ENCODE peak calls at places on chromosomes 1 and 21, in nine cellular contexts. V is Peyer's patch; Q is tibial artery; H is GM23248; I is K562; T is tibial nerve; U is upper lobe of right lung; J is right cardiac atrium; B is naive thymus-derived CD4-positive, alpha-beta T cell. L is an unnamed sample.

GRCh38 chr1:15974855-15975254 is 1.0 kb downstream of the ZBTB17 start:
- DNase-seq in I (no peak), Q (no peak), J (no peak), H (peak), B (no peak), T (no peak), V (no peak), U (no peak), L (no peak)

GRCh38 chr1:232192781-232193450 is 437.0 kb downstream of the SIPA1L2 start:
- DNase-seq in B (no peak), V (no peak), I (no peak), H (no peak), U (no peak), J (no peak), T (no peak), Q (no peak), L (no peak)

GRCh38 chr1:225774276-225775147 is 3.1 kb upstream of the SRP9 start:
- DNase-seq in U (no peak), H (no peak), V (no peak), T (no peak), Q (no peak), J (no peak), I (no peak), B (no peak), L (no peak)

GRCh38 chr21:46559291-46559983 is 45.4 kb downstream of the S100B start:
- DNase-seq in T (no peak), B (peak), V (peak), I (no peak), H (no peak), U (no peak), Q (no peak), J (no peak), L (peak)

GRCh38 chr1:59565611-59566410 is 248.9 kb upstream of the HOOK1 start:
- DNase-seq in T (no peak), V (no peak), U (no peak), I (no peak), H (peak), B (no peak), J (peak), Q (no peak), L (no peak)

GRCh38 chr1:41357451-41358151 is 3.6 kb upstream of the FOXO6 start:
- DNase-seq in Q (peak), U (peak), V (peak), H (no peak), I (no peak), B (no peak), T (no peak), J (peak), L (no peak)

GRCh38 chr1:216034506-216034905 is 388.7 kb downstream of the USH2A start:
- DNase-seq in Q (no peak), J (no peak), I (no peak), H (no peak), T (no peak), V (no peak), U (no peak), B (no peak), L (no peak)

GRCh38 chr1:246788895-246789338 is 64.7 kb downstream of the SCCPDH start:
- DNase-seq in B (no peak), H (peak), V (no peak), J (peak), I (no peak), U (no peak), T (no peak), Q (peak), L (no peak)

GRCh38 chr1:167339405-167339804 is 118.7 kb downstream of the POU2F1 start:
- DNase-seq in B (no peak), V (no peak), J (no peak), T (no peak), H (no peak), Q (no peak), I (no peak), U (no peak), L (no peak)

DNA sequence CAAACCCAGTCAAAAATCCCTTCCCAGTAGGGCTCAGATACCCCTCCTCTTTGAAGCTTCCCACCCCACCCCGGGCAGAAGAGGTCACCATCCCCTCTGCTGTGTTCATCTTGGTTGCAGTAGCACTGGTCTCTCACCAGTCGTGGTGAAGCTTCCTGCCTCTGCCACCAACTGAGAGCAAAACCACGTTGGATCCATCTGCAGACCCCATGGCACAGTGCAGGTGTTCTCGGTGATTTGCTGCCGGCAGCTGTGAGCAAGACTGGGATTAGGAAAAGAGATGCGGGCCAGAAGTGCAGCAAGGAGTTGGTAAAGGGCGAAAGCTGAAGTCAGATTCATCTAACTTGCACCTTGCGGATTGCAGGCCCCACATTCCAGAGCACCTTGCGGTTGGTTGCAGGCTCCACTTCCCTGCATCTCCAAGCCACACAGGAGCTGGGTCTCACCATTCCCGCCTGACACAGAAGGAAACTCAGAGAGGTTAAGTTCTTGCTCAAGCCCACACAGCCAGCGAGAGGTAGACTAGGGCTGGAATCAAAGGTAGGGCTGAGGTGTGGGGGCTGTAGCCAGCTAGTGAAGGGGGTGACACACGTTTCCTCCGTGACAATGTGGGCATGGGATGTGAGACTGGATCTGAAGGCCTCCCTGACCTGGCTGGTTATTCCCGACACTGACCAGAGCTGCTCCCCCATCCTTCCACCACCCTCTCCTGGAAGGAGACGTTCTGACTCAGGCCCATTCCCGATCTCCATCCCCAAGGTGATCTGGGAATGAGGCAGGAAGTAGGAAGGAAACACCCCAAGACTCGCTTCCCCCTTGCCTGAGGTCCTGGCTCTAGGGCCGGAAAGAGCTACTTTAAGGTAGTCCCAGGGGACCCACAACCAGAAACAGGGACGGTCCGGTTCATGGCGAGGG is 3.3 kb upstream of the FAM110D start:
- DNase-seq in B (no peak), J (no peak), U (no peak), H (no peak), I (no peak), T (no peak), Q (no peak), V (no peak), L (no peak)
- H3K27ac ChIP-seq in B (no peak), J (peak), U (peak), H (no peak), I (no peak), T (no peak), Q (no peak), V (peak), L (no peak)

DNA sequence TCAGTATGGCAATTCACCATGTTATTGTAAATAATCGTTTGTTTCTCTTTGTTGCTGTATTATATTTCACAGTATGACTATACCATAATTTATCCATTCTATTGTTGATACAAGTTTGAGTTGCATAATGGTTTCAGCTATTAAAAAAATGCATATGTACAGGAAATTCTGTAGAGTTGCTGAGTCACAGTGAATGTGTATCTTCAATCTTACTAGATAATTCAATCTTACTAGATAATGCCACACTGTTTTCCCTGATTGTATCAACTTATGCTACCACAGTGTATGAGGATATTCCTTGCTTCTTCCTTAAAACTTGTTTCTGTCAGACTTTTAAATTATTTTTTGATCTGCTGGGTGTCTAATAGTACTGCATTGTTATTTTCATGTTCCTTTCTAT is 3.5 kb upstream of the COA6 start:
- DNase-seq in Q (no peak), U (no peak), H (peak), T (no peak), V (no peak), J (no peak), I (no peak), B (no peak), L (no peak)
- H3K27ac ChIP-seq in Q (no peak), U (no peak), H (no peak), T (no peak), V (no peak), J (no peak), I (peak), B (no peak), L (no peak)

GRCh38 chr1:25556791-25557476 is 13.5 kb downstream of the LDLRAP1 start:
- DNase-seq in V (no peak), B (peak), U (no peak), J (no peak), I (no peak), H (peak), T (no peak), Q (no peak), L (no peak)
- H3K27ac ChIP-seq in V (peak), B (peak), U (no peak), J (no peak), I (no peak), H (no peak), T (no peak), Q (no peak), L (peak)

DNA sequence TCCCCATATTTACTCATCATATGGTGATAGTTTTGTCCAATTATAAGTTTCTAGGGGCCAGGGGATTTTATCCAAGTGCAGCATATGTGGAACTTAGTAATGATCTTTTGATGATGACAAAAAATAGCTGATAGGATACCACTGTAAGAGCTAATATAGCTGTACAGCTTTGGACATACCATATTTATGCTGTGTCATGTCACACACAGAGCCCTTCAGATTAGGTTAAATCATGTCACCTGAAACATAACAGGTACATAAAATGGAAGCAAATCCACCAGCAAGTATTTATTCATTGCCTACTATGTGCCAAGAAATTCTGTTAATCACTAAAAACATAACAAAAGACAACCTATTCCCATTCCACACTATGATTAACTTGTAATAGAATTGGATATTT is 82.8 kb upstream of the IPO9 start:
- DNase-seq in H (no peak), U (no peak), J (no peak), V (no peak), I (no peak), Q (no peak), T (no peak), B (no peak), L (no peak)
- H3K27ac ChIP-seq in H (peak), U (no peak), J (no peak), V (no peak), I (no peak), Q (peak), T (no peak), B (no peak), L (no peak)

GRCh38 chr21:44460441-44460755 is 5.1 kb downstream of the LRRC3 start:
- DNase-seq in T (no peak), Q (no peak), B (no peak), H (no peak), V (no peak), J (no peak), I (no peak), U (no peak), L (no peak)
- H3K27ac ChIP-seq in T (no peak), Q (no peak), B (no peak), H (no peak), V (no peak), J (no peak), I (no peak), U (no peak), L (no peak)

DNA sequence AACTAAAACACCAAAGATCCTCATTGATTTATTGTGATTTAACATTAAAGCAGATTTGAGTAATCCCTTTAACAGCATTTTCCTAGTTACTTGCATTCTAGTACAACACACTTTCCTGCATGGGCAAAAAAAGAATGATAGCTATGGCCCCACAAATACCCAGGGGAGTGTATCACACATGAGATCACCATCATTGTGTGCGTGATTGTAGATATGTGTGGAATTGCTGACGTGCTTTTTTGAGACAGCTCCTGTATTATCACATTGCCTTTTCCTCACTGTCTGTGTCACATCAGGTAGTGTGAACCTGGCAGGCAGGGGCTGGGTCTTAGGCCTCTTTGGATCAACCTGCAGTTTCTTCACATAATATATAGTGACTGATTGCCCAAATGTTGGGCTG is 48.5 kb upstream of the SAMD13 start:
- DNase-seq in U (no peak), Q (no peak), J (no peak), B (no peak), H (peak), I (no peak), V (no peak), T (no peak), L (no peak)
- H3K27ac ChIP-seq in U (no peak), Q (no peak), J (no peak), B (no peak), H (peak), I (no peak), V (no peak), T (no peak), L (no peak)

GRCh38 chr1:109906160-109906838 is 4.3 kb upstream of the CSF1 start:
- DNase-seq in B (peak), V (no peak), H (no peak), U (no peak), Q (no peak), J (no peak), I (no peak), T (no peak), L (peak)
- H3K27ac ChIP-seq in B (peak), V (peak), H (no peak), U (no peak), Q (no peak), J (no peak), I (no peak), T (no peak), L (peak)

GRCh38 chr21:16532841-16533240 is 803.1 kb downstream of the USP25 start:
- DNase-seq in I (no peak), B (no peak), J (no peak), U (no peak), H (peak), V (no peak), Q (no peak), T (no peak), L (no peak)
- H3K27ac ChIP-seq in I (no peak), B (no peak), J (no peak), U (no peak), H (peak), V (no peak), Q (peak), T (peak), L (no peak)